ENCODE peak calls at places on chromosomes 2 and 18, in five cellular contexts. W, Q, X, A and P are unnamed samples.

GRCh38 chr2:29117636-29118303 is 2.6 kb downstream of the CLIP4 start:
- DNase-seq in W (peak; percentile 77), Q (no peak), X (peak; percentile 94), A (no peak), P (peak; percentile 46)

GRCh38 chr2:197453914-197454398 is 604 bp downstream of the COQ10B start:
- DNase-seq in W (peak; percentile 80), Q (no peak), X (no peak), A (no peak), P (no peak)

GRCh38 chr18:57441395-57441794 is 6.2 kb downstream of the ONECUT2 start:
- DNase-seq in W (no peak), Q (peak; percentile 77), X (no peak), A (peak; percentile 71), P (no peak)

GRCh38 chr18:64409511-64409910 is 260.6 kb upstream of the LINC00305 start:
- DNase-seq in W (no peak), Q (peak; percentile 80), X (peak; percentile 50), A (peak; percentile 57), P (peak; percentile 56)

GRCh38 chr2:196170202-196170680 is 1.1 kb downstream of the STK17B start:
- DNase-seq in W (no peak), Q (peak; percentile 20), X (peak; percentile 74), A (peak; percentile 45), P (peak; percentile 49)

GRCh38 chr2:226739508-226740030 is 60.1 kb downstream of the IRS1 start:
- DNase-seq in W (no peak), Q (no peak), X (no peak), A (no peak), P (no peak)

GRCh38 chr2:116094196-116094595 is 1651.8 kb downstream of the DPP10 start:
- DNase-seq in W (no peak), Q (peak; percentile 58), X (no peak), A (peak; percentile 9), P (no peak)

GRCh38 chr2:236164201-236164982 is 3.8 kb downstream of the GBX2 start:
- DNase-seq in W (no peak), Q (peak; percentile 75), X (no peak), A (peak; percentile 80), P (no peak)

GRCh38 chr2:229407170-229407569 is 136.1 kb upstream of the PID1 start:
- DNase-seq in W (peak; percentile 86), Q (no peak), X (peak; percentile 83), A (peak; percentile 6), P (peak; percentile 87)

GRCh38 chr2:128566671-128567070 is 248.0 kb upstream of the HS6ST1 start:
- DNase-seq in W (no peak), Q (no peak), X (no peak), A (no peak), P (no peak)

GRCh38 chr2:195710407-195710806 is 53.4 kb downstream of the SLC39A10 start:
- DNase-seq in W (no peak), Q (no peak), X (peak; percentile 42), A (no peak), P (no peak)

DNA sequence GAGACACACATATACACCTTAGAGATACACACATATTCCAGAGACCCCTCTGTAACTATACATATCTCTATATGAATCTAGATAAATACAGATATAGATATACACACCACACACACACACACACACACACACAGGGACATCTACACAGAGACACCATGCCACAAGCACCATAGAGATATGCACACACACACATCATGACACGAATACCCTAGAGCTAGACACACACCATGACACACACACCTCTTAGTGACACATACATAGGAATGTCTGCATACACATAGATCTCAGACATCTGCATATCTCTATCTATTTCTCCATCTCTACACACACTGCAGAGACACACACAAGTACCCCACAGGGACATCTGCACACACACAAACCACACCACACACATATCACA is 270.0 kb downstream of the CYRIA start:
- DNase-seq in W (no peak), Q (no peak), X (no peak), A (no peak), P (no peak)
- TF ChIP-seq EZH2phosphoT487 in W (no peak), Q (no peak), X (no peak), A (no peak), P (no peak)

GRCh38 chr2:166862582-166863132 is 25.6 kb upstream of the XIRP2 start:
- DNase-seq in W (no peak), Q (no peak), X (peak; percentile 86), A (no peak), P (no peak)
- TF ChIP-seq EZH2phosphoT487 in W (no peak), Q (no peak), X (no peak), A (no peak), P (no peak)

DNA sequence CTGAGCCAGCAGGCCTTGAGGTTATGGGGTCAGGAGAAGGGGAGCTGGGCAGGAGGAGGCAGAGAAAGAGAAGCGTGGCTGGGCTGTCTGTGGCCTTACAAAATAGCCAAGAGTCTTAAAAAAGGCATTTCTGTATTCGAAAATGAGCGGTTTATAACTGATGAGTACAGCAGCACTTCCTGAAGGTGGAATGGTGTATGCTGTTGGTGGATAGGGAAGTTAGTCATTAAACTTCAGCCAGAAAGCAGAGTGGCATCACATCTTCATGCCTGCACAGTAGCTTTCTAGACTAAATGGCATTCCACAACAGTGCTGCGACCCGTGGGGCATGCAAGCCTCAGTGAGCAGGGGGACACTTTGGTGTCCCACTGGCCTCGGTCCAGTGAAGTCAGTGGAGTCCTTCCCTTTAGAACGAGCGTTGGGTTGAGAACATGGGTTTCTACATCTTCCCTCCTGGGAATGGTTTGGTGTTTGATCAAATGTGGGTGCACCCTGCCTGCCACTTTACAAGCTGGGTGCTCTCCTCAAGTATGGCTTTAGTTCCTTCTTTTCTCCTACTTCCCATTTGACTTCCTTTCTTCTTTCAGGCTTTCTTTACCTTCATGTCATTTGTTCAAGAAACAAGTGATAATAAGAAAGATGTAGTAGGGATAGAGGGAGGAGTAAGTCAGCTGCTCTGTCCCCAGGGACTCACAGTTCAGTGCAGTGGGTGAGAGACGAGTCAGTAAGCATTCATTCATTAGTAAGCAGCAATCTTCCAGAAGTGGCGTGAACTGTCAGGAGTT is 96.3 kb downstream of the ARMC9 start:
- DNase-seq in W (no peak), Q (no peak), X (no peak), A (no peak), P (no peak)
- TF ChIP-seq EZH2phosphoT487 in W (no peak), Q (no peak), X (no peak), A (no peak), P (no peak)

DNA sequence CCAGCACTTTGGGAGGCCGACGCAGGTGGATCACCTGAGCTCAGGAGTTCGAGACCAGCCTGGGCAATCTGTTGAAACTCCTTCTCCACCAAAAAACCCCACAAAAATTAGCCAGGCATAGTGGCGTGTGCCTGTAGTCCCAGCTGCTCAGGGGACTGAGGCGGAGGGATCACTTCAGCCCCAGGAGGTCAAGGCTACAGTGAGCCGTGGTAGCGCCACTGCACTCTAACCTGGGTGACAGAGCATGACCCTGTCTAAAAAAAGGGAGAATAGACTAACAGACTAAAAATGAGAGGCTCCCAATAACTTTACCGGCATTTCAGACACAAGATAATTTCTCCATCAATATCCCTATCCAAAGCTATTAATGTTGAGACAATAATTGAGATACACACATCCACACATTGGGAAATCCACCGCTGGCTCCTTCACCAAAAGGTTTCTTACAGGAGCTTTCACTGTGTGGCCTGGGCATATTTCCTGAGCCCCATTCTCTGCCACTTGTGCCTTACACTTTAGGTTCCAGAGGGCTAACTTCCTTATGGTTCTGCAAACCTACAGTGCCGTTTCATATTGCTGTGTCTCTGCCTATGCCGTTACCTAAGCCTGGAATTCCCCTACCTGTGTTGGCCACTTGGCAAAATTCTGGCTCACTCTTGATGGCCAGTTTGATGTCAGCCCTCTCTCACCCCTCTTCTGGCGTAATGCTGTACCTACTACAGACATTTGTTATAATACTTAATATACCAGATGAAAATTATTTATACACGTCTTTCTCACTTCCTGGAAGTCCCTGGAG is 115.8 kb upstream of the ZFP36L2 start:
- DNase-seq in W (no peak), Q (no peak), X (no peak), A (no peak), P (no peak)
- TF ChIP-seq EZH2phosphoT487 in W (no peak), Q (no peak), X (no peak), A (no peak), P (no peak)

DNA sequence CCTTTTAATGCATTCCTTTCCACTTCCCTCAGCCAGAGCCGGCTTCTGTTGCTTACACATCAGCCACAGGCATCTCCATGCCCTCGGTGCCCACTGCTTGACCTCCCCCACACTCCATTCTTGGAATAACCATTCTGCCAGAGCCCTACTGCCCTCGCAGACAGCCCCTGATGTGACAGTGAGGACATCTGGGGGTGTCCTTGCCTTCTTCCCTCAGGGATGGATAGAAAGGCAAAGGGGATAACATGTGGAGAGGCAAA is 6.4 kb upstream of the NPPC start:
- DNase-seq in W (no peak), Q (no peak), X (no peak), A (no peak), P (no peak)
- TF ChIP-seq EZH2phosphoT487 in W (no peak), Q (no peak), X (no peak), A (no peak), P (no peak)

DNA sequence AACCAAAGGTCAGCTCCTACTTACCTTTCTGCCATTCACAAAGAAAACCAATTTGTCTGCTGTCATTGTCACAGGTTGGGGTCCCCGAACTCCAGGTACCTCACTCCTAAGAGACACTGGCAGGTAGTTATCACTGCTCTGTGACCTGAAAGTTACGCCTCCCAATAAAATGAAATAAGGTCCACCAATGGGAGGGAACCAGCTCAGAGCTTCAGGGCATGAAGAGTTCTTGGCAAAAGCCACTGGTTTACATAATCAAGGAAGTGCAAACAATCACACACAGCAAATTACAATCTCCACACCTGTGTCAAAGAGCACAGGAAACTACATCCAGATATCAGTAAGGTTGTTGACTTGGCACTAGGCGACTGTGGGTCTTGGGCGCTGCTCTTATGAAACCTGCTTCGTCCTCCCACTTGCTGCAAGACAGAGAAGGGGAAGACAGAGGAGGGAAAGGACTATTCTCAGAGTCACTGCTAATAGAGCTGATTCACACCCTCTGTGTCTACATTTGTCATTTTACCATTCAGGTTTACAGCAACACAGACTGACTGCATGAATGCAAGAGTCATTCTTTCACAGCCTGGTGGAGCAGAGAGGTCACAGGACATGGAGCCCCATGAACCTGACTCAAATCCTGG is at the start of gene XDH:
- DNase-seq in W (no peak), Q (no peak), X (peak; percentile 68), A (no peak), P (peak; percentile 66)
- TF ChIP-seq EZH2phosphoT487 in W (no peak), Q (no peak), X (no peak), A (no peak), P (no peak)